ENCODE peak calls at places on chromosomes 7 and 10, in six cellular contexts. Q, Y, C, G, K and O are unnamed samples.

GRCh38 chr7:130063036-130063435 is 7.3 kb upstream of the KLHDC10 start:
- DNase-seq in Q (peak), Y (no peak), C (peak), G (peak), K (peak), O (no peak)

GRCh38 chr10:127252818-127253217 is 56.4 kb upstream of the INSYN2A start:
- DNase-seq in Q (no peak), Y (no peak), C (no peak), G (no peak), K (no peak), O (no peak)

GRCh38 chr10:32988604-32989003 is 30.6 kb upstream of the ITGB1 start:
- DNase-seq in Q (no peak), Y (no peak), C (no peak), G (no peak), K (no peak), O (no peak)

GRCh38 chr7:30252885-30253795 is 31.3 kb upstream of the ZNRF2 start:
- DNase-seq in Q (peak), Y (no peak), C (no peak), G (peak), K (peak), O (no peak)

GRCh38 chr10:69684020-69684980 is 54.3 kb downstream of the FAM241B start:
- DNase-seq in Q (peak), Y (no peak), C (no peak), G (peak), K (peak), O (no peak)

GRCh38 chr10:65030263-65030662 is 1509.1 kb downstream of the REEP3 start:
- DNase-seq in Q (no peak), Y (no peak), C (no peak), G (no peak), K (no peak), O (no peak)

GRCh38 chr7:75830978-75831377 is 17.4 kb upstream of the CCL24 start:
- DNase-seq in Q (no peak), Y (no peak), C (no peak), G (no peak), K (no peak), O (no peak)

GRCh38 chr10:58334817-58335305 is at the start of gene UBE2D1:
- DNase-seq in Q (peak), Y (peak), C (peak), G (peak), K (peak), O (peak)

GRCh38 chr7:41566581-41566980 is 136.3 kb downstream of the INHBA start:
- DNase-seq in Q (no peak), Y (no peak), C (no peak), G (no peak), K (no peak), O (no peak)

GRCh38 chr10:18439601-18440000 is 211.8 kb downstream of the NSUN6 start:
- DNase-seq in Q (no peak), Y (no peak), C (no peak), G (no peak), K (no peak), O (no peak)

GRCh38 chr10:86036544-86036831 is 330.1 kb downstream of the GRID1 start:
- DNase-seq in Q (no peak), Y (no peak), C (no peak), G (no peak), K (no peak), O (no peak)

GRCh38 chr7:129872054-129872453 is 80.7 kb downstream of the UBE2H start:
- DNase-seq in Q (no peak), Y (no peak), C (no peak), G (no peak), K (no peak), O (no peak)

GRCh38 chr10:121990015-121990677 is 1.2 kb downstream of the TACC2 start:
- DNase-seq in Q (no peak), Y (no peak), C (no peak), G (no peak), K (no peak), O (no peak)

GRCh38 chr10:86657011-86657395 is 2.7 kb downstream of the OPN4 start:
- DNase-seq in Q (no peak), Y (no peak), C (no peak), G (no peak), K (no peak), O (no peak)

GRCh38 chr10:119441151-119441821 is 101.2 kb downstream of the RGS10 start:
- DNase-seq in Q (peak), Y (no peak), C (no peak), G (peak), K (peak), O (no peak)

GRCh38 chr7:15015545-15016314 is 113.2 kb upstream of the DGKB start:
- DNase-seq in Q (peak), Y (no peak), C (peak), G (no peak), K (peak), O (peak)
- H3K27ac ChIP-seq in Q (peak), Y (no peak), C (no peak), G (peak), K (no peak), O (peak)

DNA sequence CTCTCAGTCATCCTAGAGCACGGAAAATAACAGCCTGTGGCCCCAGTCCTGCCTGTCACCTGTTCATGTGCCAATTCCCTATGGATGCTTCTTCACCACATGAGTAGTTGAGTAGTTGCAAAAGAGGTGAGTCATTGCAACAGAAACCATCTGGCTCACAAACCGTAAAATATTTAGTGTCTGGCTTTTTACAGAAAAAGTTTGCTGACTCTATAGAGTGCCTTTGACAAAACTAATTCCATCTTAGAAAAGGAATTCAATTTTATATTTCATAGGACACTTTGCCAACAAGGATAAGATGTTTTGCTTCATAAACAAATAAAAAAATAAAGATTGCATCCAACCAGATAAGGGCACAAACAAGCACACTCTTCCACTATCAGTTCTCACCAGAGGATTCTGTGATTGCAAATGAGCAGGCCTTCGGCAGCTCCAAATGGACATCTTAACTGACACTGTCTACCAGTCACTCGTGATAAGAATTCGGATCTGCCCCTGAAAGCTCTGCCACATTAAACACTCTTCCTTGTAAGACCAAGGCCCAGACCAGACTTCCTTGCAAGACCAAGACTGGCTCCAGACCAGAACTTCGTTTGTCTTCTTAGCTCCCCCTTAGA is 242.7 kb upstream of the SEMA3C start:
- DNase-seq in Q (no peak), Y (no peak), C (no peak), G (no peak), K (peak), O (no peak)
- H3K27ac ChIP-seq in Q (no peak), Y (no peak), C (no peak), G (no peak), K (no peak), O (no peak)

GRCh38 chr10:5644930-5645329 is 21.5 kb downstream of the ASB13 start:
- DNase-seq in Q (no peak), Y (no peak), C (no peak), G (no peak), K (no peak), O (no peak)
- H3K27ac ChIP-seq in Q (peak), Y (no peak), C (no peak), G (peak), K (no peak), O (no peak)

DNA sequence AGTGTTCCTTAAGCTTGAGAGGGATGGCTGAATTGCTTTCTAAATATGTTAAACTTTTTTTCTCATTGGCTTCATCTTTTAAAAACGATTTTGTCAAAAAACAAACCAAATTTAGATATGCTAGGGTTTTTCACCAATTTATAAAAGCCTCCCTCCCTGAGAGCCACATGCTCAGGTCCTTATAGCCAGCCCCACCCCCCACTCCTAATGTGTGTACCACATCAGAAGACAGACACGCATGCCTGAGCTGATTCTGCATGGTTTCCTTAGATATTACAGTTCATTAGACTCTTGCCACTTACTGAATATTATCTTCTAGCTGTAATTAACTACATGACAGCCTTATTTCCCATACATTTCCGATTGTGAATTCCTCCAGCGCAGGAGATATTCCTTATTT is 2.0 kb downstream of the CUL1 start:
- DNase-seq in Q (no peak), Y (no peak), C (peak), G (peak), K (peak), O (no peak)
- H3K27ac ChIP-seq in Q (no peak), Y (no peak), C (peak), G (peak), K (peak), O (no peak)